ENCODE peak calls at places on chromosomes 11 and 22, in five cellular contexts. S, L, F, J and R are unnamed samples.

GRCh38 chr11:95138448-95138847 is 48.8 kb downstream of the ENDOD1 start:
- DNase-seq in S (peak), L (no peak), F (no peak), J (no peak), R (no peak)

GRCh38 chr11:2518112-2518982 is 73.5 kb downstream of the KCNQ1 start:
- DNase-seq in S (no peak), L (no peak), F (peak), J (no peak), R (peak)

GRCh38 chr11:57224537-57224936 is 12.5 kb downstream of the APLNR start:
- DNase-seq in S (peak), L (no peak), F (no peak), J (peak), R (no peak)

GRCh38 chr11:18392434-18393321 is 1.7 kb upstream of the LDHA start:
- DNase-seq in S (no peak), L (no peak), F (no peak), J (no peak), R (no peak)

GRCh38 chr22:45842141-45842831 is 134.7 kb downstream of the WNT7B start:
- DNase-seq in S (no peak), L (no peak), F (no peak), J (no peak), R (no peak)

GRCh38 chr11:13767461-13767860 is 99.0 kb downstream of the FAR1 start:
- DNase-seq in S (no peak), L (no peak), F (no peak), J (no peak), R (no peak)

GRCh38 chr22:38699784-38700183 is 959 bp downstream of the JOSD1 start:
- DNase-seq in S (peak), L (no peak), F (no peak), J (no peak), R (no peak)

GRCh38 chr11:112886707-112887370 is 74.4 kb upstream of the NCAM1 start:
- DNase-seq in S (no peak), L (no peak), F (no peak), J (no peak), R (no peak)

GRCh38 chr11:44727373-44728084 is 767 bp downstream of the TSPAN18 start:
- DNase-seq in S (peak), L (peak), F (peak), J (peak), R (peak)

GRCh38 chr22:24006207-24006913 is 1.1 kb upstream of the GSTT4 start:
- DNase-seq in S (no peak), L (no peak), F (peak), J (no peak), R (no peak)

GRCh38 chr11:120773501-120774031 is 250.3 kb upstream of the TBCEL start:
- DNase-seq in S (no peak), L (no peak), F (no peak), J (no peak), R (no peak)

GRCh38 chr11:27158763-27159679 is 118.4 kb downstream of the BBOX1 start:
- DNase-seq in S (peak), L (peak), F (peak), J (peak), R (peak)

GRCh38 chr22:27801197-27801615 is 350 bp downstream of the MN1 start:
- DNase-seq in S (peak), L (no peak), F (peak), J (peak), R (no peak)

GRCh38 chr22:43900206-43900605 is 8.4 kb upstream of the PNPLA5 start:
- DNase-seq in S (no peak), L (no peak), F (no peak), J (no peak), R (no peak)

GRCh38 chr11:77823775-77824174 is 2.8 kb downstream of the AAMDC start:
- DNase-seq in S (no peak), L (no peak), F (no peak), J (no peak), R (no peak)

GRCh38 chr11:19951558-19952083 is 208.7 kb downstream of the DBX1 start:
- DNase-seq in S (peak), L (no peak), F (no peak), J (peak), R (no peak)

GRCh38 chr11:64040684-64041267 is 5.0 kb downstream of the FLRT1 start:
- DNase-seq in S (peak), L (peak), F (no peak), J (peak), R (no peak)

GRCh38 chr11:126781942-126782341 is 218.6 kb downstream of the KIRREL3 start:
- DNase-seq in S (no peak), L (no peak), F (no peak), J (no peak), R (no peak)

GRCh38 chr11:103773059-103773458 is 263.4 kb upstream of the DDI1 start:
- DNase-seq in S (no peak), L (no peak), F (no peak), J (no peak), R (no peak)

GRCh38 chr11:119814766-119815165 is 85.8 kb upstream of the NECTIN1 start:
- DNase-seq in S (no peak), L (no peak), F (no peak), J (no peak), R (no peak)

GRCh38 chr11:95092549-95093324 is 3.1 kb downstream of the ENDOD1 start:
- DNase-seq in S (peak), L (no peak), F (peak), J (peak), R (no peak)